ENCODE peak calls at places on chromosome 6, in ten cellular contexts. X is GM23338; A is right cardiac atrium; T is left ventricle myocardium inferior; D is tibial artery; F is A549; Z is adrenal gland; S is ovary; O is naive thymus-derived CD4-positive, alpha-beta T cell; V is neuronal stem cell. L is an unnamed sample.

GRCh38 chr6:117498159-117498558 is 15.7 kb downstream of the DCBLD1 start:
- DNase-seq in X (no peak), A (no peak), T (no peak), D (no peak), F (peak; percentile 33), Z (no peak), S (no peak), O (no peak), V (no peak), L (no peak)

GRCh38 chr6:149717255-149717587 is 680 bp downstream of the LATS1 start:
- DNase-seq in X (no peak), A (no peak), T (no peak), D (no peak), F (no peak), Z (no peak), S (no peak), O (no peak), V (no peak), L (no peak)

GRCh38 chr6:141313986-141314385 is 818.7 kb upstream of the GJE1 start:
- DNase-seq in X (no peak), A (no peak), T (no peak), D (no peak), F (no peak), Z (no peak), S (no peak), O (no peak), V (no peak), L (no peak)

GRCh38 chr6:93677297-93677965 is 258.1 kb upstream of the EPHA7 start:
- DNase-seq in X (no peak), A (no peak), T (no peak), D (no peak), F (no peak), Z (no peak), S (no peak), O (no peak), V (no peak), L (no peak)

GRCh38 chr6:119339941-119340456 is 9.6 kb downstream of the MAN1A1 start:
- DNase-seq in X (no peak), A (no peak), T (no peak), D (peak; percentile 26), F (no peak), Z (no peak), S (no peak), O (no peak), V (no peak), L (no peak)

GRCh38 chr6:155183095-155183494 is 80.7 kb upstream of the CLDN20 start:
- DNase-seq in X (no peak), A (no peak), T (no peak), D (no peak), F (no peak), Z (no peak), S (no peak), O (no peak), V (no peak), L (no peak)

GRCh38 chr6:15108383-15108715 is 137.5 kb upstream of the JARID2 start:
- DNase-seq in X (no peak), A (no peak), T (no peak), D (no peak), F (no peak), Z (no peak), S (no peak), O (no peak), V (no peak), L (no peak)

GRCh38 chr6:93474733-93475179 is 55.4 kb upstream of the EPHA7 start:
- DNase-seq in X (no peak), A (no peak), T (no peak), D (no peak), F (no peak), Z (no peak), S (no peak), O (no peak), V (no peak), L (no peak)

GRCh38 chr6:127120787-127121636 is 2.5 kb downstream of the RSPO3 start:
- DNase-seq in X (peak; percentile 87), A (peak; percentile 81), T (peak; percentile 55), D (peak; percentile 65), F (peak; percentile 91), Z (peak; percentile 55), S (peak; percentile 68), O (no peak), V (peak; percentile 78), L (peak; percentile 23)

GRCh38 chr6:79869600-79870084 is 77.7 kb downstream of the ELOVL4 start:
- DNase-seq in X (peak; percentile 89), A (peak; percentile 89), T (peak; percentile 76), D (peak; percentile 56), F (peak; percentile 72), Z (peak; percentile 81), S (peak; percentile 79), O (peak; percentile 58), V (peak; percentile 65), L (peak; percentile 77)

GRCh38 chr6:12482386-12482785 is 192.2 kb downstream of the EDN1 start:
- DNase-seq in X (peak; percentile 59), A (no peak), T (no peak), D (no peak), F (peak; percentile 75), Z (no peak), S (no peak), O (no peak), V (no peak), L (no peak)

GRCh38 chr6:143596857-143597256 is 80.9 kb upstream of the PHACTR2 start:
- DNase-seq in X (peak; percentile 21), A (peak; percentile 78), T (peak; percentile 59), D (peak; percentile 70), F (no peak), Z (peak; percentile 87), S (peak; percentile 74), O (no peak), V (no peak), L (no peak)

GRCh38 chr6:84280030-84280429 is 52.6 kb upstream of the CEP162 start:
- DNase-seq in X (no peak), A (no peak), T (no peak), D (no peak), F (peak; percentile 31), Z (no peak), S (no peak), O (no peak), V (no peak), L (no peak)

GRCh38 chr6:127342296-127342945 is 988 bp downstream of the ECHDC1 start:
- DNase-seq in X (peak; percentile 78), A (no peak), T (no peak), D (no peak), F (peak; percentile 3), Z (no peak), S (no peak), O (no peak), V (peak; percentile 39), L (no peak)

GRCh38 chr6:33577106-33577535 is 3.0 kb downstream of the BAK1 start:
- DNase-seq in X (no peak), A (peak; percentile 86), T (peak; percentile 53), D (peak; percentile 68), F (peak; percentile 29), Z (peak; percentile 97), S (peak; percentile 63), O (no peak), V (no peak), L (no peak)
- H3K4me3 ChIP-seq in X (no peak overlapping the region), A (no peak overlapping the region), T (peak overlapping the region; percentile 2), D (no peak overlapping the region), F (no peak overlapping the region), Z (peak overlapping the region; percentile 11), S (no peak overlapping the region), O (no peak overlapping the region), V (no peak overlapping the region), L (no peak overlapping the region)

GRCh38 chr6:33202799-33203198 is 1.7 kb upstream of the HSD17B8 start:
- DNase-seq in X (no peak), A (no peak), T (no peak), D (no peak), F (no peak), Z (no peak), S (peak; percentile 34), O (no peak), V (no peak), L (no peak)
- H3K4me1 ChIP-seq in X (peaks cover 28% of the 10 kb centered on the region), A (peaks cover 15% of the 10 kb centered on the region), T (peaks cover 82% of the 10 kb centered on the region), D (peaks cover 59% of the 10 kb centered on the region), F (peaks cover 50% of the 10 kb centered on the region), Z (peaks cover 45% of the 10 kb centered on the region), S (peaks cover 31% of the 10 kb centered on the region), O (peaks cover 40% of the 10 kb centered on the region), V (peaks cover 45% of the 10 kb centered on the region), L (peaks cover 59% of the 10 kb centered on the region)

DNA sequence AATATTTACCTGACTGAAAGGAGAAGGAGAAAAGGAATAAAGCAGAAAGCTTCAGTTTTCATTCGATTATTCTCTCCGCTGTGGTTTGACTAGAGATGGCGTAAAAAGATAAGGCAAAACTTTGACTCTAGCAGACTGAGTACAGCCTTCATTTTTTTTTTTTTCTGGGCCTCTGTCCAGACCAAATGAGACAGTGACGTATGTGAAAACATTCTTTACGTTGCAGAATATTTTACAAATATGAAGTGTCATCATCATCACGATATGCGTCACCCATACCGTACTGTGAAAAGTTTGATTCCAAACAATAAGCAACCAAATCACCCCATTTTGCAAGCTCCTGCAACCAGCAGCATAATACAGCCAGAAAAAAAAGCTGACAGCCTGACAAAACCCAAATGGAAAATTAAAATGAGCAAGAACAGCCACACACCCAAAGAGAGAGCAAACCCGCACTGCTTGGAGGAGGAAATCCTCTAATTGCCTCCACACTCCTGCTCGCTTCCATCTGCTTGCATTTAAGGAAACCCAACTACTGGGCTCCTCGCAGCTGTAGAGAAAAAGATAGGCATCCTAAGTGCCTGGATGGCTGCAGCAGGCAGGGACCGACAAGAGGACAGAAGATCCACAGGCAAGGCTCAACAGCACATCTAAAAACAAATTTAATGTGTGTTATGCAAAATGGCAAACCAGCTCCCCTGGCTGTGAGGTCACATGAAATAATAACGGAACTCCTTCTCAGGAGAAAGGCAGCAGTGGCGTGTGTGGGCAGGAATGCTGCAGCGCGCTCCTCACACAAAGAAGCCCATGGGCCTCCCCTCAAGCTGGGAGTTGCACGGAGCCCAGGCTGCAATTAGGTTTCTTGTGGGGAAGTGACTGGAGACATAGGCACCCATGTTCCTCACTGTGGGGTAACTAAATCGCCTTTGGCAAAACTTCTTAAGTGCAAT is 113.1 kb downstream of the FYN start:
- DNase-seq in X (peak; percentile 36), A (no peak), T (no peak), D (no peak), F (no peak), Z (no peak), S (no peak), O (no peak), V (no peak), L (peak; percentile 72)
- H3K4me3 ChIP-seq in X (no peak overlapping the region), A (no peak overlapping the region), T (no peak overlapping the region), D (no peak overlapping the region), F (no peak overlapping the region), Z (no peak overlapping the region), S (no peak overlapping the region), O (peak overlapping the region; percentile 59), V (no peak overlapping the region), L (peak overlapping the region; percentile 42)

DNA sequence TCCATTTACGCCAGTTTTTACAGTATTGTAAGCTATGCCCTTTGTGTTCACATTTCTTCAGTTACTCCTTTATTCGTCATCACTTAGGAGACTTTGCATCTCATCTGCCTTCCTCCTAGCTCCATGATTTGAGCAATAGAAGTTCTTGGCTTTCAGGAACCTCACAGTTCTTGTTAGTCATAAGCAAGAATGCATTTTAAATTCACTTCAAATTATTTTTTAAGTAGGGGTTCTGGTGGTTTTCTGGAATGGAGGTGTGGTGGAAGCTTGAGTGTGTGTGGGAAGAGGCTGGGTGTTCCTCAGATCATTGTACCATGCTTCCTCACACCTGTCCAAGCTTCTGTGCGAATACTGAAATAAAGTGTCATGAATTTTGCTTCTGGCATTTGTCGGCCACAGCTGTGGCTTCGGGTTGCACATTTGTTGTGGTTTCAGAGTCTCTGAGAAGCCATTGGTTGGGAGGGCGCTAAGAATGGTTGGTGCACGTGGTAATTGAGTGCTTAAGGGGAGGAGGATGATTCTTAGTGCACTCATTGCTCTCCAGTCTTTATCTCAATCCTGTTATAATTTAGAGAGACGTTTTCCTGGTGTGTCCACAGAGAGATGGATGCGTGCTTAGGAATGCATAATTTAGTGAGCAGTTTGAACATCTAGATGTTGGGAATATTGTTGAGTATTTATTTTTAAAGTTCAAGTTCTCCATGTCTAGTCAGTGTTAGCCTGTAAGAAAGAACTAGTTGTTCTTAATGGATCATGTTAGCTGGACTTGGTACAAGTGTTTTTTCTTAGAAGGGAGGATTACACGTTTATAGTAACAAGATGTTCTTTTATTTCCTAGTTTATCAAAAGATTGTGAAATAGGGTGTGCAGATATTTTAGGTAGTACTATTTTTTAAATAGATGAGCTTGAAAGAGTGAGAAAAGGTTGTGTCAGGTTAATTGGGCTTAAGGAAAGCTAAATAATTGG is 31.9 kb downstream of the FOXO3 start:
- DNase-seq in X (peak; percentile 35), A (no peak), T (no peak), D (peak; percentile 68), F (no peak), Z (no peak), S (no peak), O (no peak), V (no peak), L (peak; percentile 38)
- H3K4me1 ChIP-seq in X (peaks cover 52% of the 10 kb centered on the region), A (peaks cover 35% of the 10 kb centered on the region), T (peaks cover 100% of the 10 kb centered on the region), D (peaks cover 86% of the 10 kb centered on the region), F (peaks cover 38% of the 10 kb centered on the region), Z (peaks cover 24% of the 10 kb centered on the region), S (peaks cover 42% of the 10 kb centered on the region), O (peaks cover 26% of the 10 kb centered on the region), V (peaks cover 23% of the 10 kb centered on the region), L (peaks cover 35% of the 10 kb centered on the region)

L was measured in CD8-positive, alpha-beta T cell.